ENCODE peak calls at places on chromosomes 3 and 15, in eight cellular contexts. X is fibroblast of pulmonary artery, K is PC-3, N is upper lobe of right lung, W is endothelial cell, A is WERI-Rb-1, D is fibroblast of lung, J is BJ. F is an unnamed sample.

GRCh38 chr3:28912120-28912885 is 368.6 kb upstream of the RBMS3 start:
- DNase-seq in X (peak), K (no peak), N (no peak), W (no peak), A (no peak), D (peak), J (no peak), F (no peak)

GRCh38 chr15:44207643-44208042 is 12.6 kb upstream of the FRMD5 start:
- DNase-seq in X (peak), K (peak), N (no peak), W (no peak), A (no peak), D (peak), J (peak), F (no peak)

GRCh38 chr15:74812533-74812932 is at the start of gene LMAN1L:
- DNase-seq in X (no peak), K (no peak), N (no peak), W (no peak), A (no peak), D (no peak), J (no peak), F (no peak)

GRCh38 chr3:101689291-101689690 is 2.8 kb upstream of the RPL24 start:
- DNase-seq in X (peak), K (no peak), N (no peak), W (no peak), A (no peak), D (no peak), J (no peak), F (no peak)

GRCh38 chr3:23968467-23969184 is 23.5 kb downstream of the NR1D2 start:
- DNase-seq in X (peak), K (peak), N (no peak), W (no peak), A (no peak), D (peak), J (no peak), F (no peak)

GRCh38 chr3:115657168-115657567 is 33.9 kb downstream of the GAP43 start:
- DNase-seq in X (no peak), K (no peak), N (no peak), W (no peak), A (no peak), D (no peak), J (no peak), F (no peak)

GRCh38 chr3:94069242-94069813 is 6.5 kb downstream of the NSUN3 start:
- DNase-seq in X (peak), K (peak), N (no peak), W (no peak), A (no peak), D (peak), J (no peak), F (no peak)

GRCh38 chr15:82545478-82545877 is 5.2 kb upstream of the RPS17 start:
- DNase-seq in X (no peak), K (no peak), N (no peak), W (no peak), A (no peak), D (no peak), J (no peak), F (no peak)

GRCh38 chr3:60579734-60580133 is 671.5 kb downstream of the FHIT start:
- DNase-seq in X (peak), K (peak), N (no peak), W (no peak), A (no peak), D (peak), J (peak), F (no peak)

GRCh38 chr3:112651516-112651915 is 10.6 kb upstream of the CCDC80 start:
- DNase-seq in X (no peak), K (peak), N (no peak), W (no peak), A (no peak), D (peak), J (peak), F (no peak)

DNA sequence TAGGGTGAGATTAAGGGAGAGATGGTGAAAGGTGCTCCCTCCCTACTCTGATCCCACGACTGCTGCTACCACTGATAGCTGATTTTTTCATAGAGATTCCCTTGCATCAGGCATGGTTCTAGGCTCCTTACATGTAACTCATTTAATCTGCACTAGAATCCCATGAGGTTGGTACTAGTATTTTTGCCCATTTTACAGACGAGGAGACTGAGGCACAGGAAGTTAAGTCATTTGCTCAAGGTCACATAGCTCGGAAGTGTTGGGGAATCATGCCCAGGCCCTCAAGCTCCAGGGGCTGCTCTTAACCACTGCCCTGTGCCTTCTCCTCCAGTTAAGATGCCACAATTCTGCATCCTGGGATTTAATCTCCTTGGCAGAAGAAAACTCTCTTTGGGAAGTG is 11.2 kb downstream of the ATP2B2 start:
- DNase-seq in X (no peak), K (no peak), N (no peak), W (no peak), A (no peak), D (no peak), J (no peak), F (no peak)
- TF ChIP-seq CTCF in X (no peak), K (no peak), N (no peak), W (no peak), A (no peak), D (no peak), J (no peak), F (no peak)

DNA sequence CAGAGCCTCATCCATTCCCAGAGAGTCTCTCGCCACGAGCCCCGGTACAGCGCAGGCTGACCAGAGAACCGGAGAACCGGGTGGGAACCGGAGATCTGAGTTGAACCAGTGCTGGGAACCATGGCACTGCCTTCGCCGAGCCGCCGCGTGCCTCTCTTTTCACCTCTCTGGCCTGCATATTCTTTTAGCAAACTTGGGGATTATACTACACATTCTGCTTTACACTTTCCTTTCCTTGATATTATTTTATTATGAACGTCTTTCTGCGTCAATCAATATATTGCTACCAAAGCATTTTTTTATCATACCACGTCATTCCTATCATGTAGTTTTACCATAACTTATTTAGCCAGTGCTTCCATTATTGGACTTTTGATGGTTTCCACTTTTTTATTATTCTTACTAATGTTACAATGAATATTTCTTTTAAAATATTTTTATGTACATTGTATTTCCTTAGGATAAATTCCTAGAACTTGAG is 7.3 kb downstream of the NRROS start:
- DNase-seq in X (no peak), K (no peak), N (no peak), W (no peak), A (no peak), D (no peak), J (no peak), F (no peak)
- TF ChIP-seq CTCF in X (no peak), K (no peak), N (no peak), W (no peak), A (no peak), D (no peak), J (no peak), F (no peak)

DNA sequence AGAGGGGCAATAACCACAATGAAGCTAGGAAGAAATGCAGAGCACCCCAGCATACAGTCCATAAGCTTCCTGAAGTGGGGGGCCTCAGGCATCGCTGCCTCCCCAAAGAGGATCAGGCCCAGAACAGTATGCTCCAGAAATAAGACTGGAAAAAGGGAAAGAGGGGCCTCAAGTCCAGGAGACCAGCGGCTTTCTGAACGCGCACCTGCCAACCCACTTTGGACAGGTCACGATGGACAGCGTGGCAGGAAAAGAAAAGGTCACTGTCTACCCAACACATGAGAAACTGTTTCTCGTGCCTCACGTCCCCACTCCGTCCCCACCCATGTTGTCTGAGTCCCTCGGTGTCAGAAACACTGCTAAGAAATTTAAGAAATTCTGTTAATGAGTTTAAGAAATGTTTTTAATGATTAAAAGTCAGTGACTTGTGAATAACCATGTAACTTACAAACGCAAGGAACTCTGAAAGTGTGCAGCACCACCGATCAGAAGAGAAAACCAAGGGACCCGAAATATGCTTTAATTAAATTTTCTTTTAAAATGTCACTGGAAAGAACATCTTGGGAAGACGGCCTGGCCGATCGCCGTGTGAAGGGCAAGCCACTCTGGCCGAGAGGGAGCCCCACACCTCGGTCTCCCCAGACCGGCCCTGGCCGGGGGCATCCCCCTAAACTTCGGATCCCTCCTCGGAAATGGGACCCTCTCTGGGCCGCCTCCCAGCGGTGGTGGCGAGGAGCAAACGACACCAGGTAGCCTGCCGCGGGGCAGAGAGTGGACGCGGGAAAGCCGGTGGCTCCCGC is 1.7 kb upstream of the PPARG start:
- DNase-seq in X (no peak), K (peak), N (peak), W (peak), A (peak), D (no peak), J (no peak), F (peak)
- TF ChIP-seq CTCF in X (peak), K (no peak), N (no peak), W (no peak), A (peak), D (peak), J (peak), F (peak)

GRCh38 chr3:186207515-186207914 is 98.6 kb upstream of the ETV5 start:
- DNase-seq in X (no peak), K (peak), N (no peak), W (no peak), A (no peak), D (no peak), J (no peak), F (no peak)

GRCh38 chr3:186212611-186213010 is 103.7 kb upstream of the ETV5 start:
- DNase-seq in X (no peak), K (no peak), N (no peak), W (no peak), A (no peak), D (no peak), J (no peak), F (no peak)

GRCh38 chr3:186209810-186210752 is 101.2 kb upstream of the ETV5 start:
- DNase-seq in X (peak), K (peak), N (peak), W (no peak), A (peak), D (peak), J (peak), F (no peak)

GRCh38 chr3:186211101-186211500 is 102.2 kb upstream of the ETV5 start:
- DNase-seq in X (no peak), K (no peak), N (no peak), W (no peak), A (no peak), D (no peak), J (no peak), F (no peak)

GRCh38 chr3:186208328-186208989 is 99.6 kb upstream of the ETV5 start:
- DNase-seq in X (no peak), K (no peak), N (no peak), W (no peak), A (no peak), D (no peak), J (no peak), F (no peak)
- TF ChIP-seq CTCF in X (no peak), K (peak), N (no peak), W (no peak), A (peak), D (no peak), J (no peak), F (no peak)

GRCh38 chr3:52986938-52987337 is 58.9 kb downstream of the SFMBT1 start:
- DNase-seq in X (peak), K (no peak), N (no peak), W (peak), A (no peak), D (peak), J (no peak), F (no peak)
- TF ChIP-seq CTCF in X (peak), K (peak), N (peak), W (no peak), A (peak), D (peak), J (peak), F (no peak)